ENCODE peak calls at places on chromosome 15, in six cellular contexts. E, T, F, W, A and O are unnamed samples. For H3K27me3, the result is how much of the 10 kb centered on the place peaks cover.

GRCh38 chr15:63583027-63583426 is 14.2 kb upstream of the FBXL22 start:
- DNase-seq in W (peak), E (no peak), F (no peak), T (peak), A (no peak), O (no peak)

GRCh38 chr15:33293619-33294309 is 17.0 kb upstream of the RYR3 start:
- DNase-seq in T (peak), W (peak), A (no peak), E (no peak), F (no peak), O (peak)

GRCh38 chr15:26970712-26971210 is at the start of gene GABRG3:
- DNase-seq in T (no peak), A (no peak), E (peak), W (peak), F (no peak), O (peak)

GRCh38 chr15:64456634-64457108 is 3.7 kb upstream of the ZNF609 start:
- DNase-seq in W (no peak), E (no peak), T (no peak), A (no peak), F (no peak), O (no peak)

GRCh38 chr15:69786136-69786701 is 311.5 kb downstream of the TLE3 start:
- DNase-seq in A (no peak), F (no peak), T (no peak), W (no peak), E (no peak), O (no peak)

GRCh38 chr15:79067434-79067833 is 23.1 kb downstream of the RASGRF1 start:
- DNase-seq in W (no peak), A (no peak), T (no peak), F (peak), E (no peak), O (no peak)

GRCh38 chr15:31328425-31328998 is 1.9 kb downstream of the KLF13 start:
- DNase-seq in A (no peak), T (peak), E (peak), W (peak), F (peak), O (no peak)

GRCh38 chr15:60583194-60583593 is 104.3 kb upstream of the ICE2 start:
- DNase-seq in A (no peak), W (no peak), E (no peak), T (no peak), F (no peak), O (no peak)

GRCh38 chr15:65028921-65029735 is at the start of gene MTFMT:
- DNase-seq in A (peak), F (peak), E (peak), T (peak), W (peak), O (peak)

GRCh38 chr15:70597056-70597603 is 166.2 kb downstream of the UACA start:
- DNase-seq in W (peak), E (no peak), A (no peak), F (no peak), T (peak), O (no peak)

GRCh38 chr15:100703032-100703578 is 100.7 kb downstream of the ASB7 start:
- DNase-seq in A (no peak), T (peak), E (no peak), F (peak), W (peak), O (no peak)

GRCh38 chr15:90062023-90062728 is 40.1 kb downstream of the IDH2 start:
- DNase-seq in E (no peak), F (no peak), T (no peak), A (no peak), W (peak), O (peak)

GRCh38 chr15:68078365-68078764 is 24.2 kb downstream of the PIAS1 start:
- DNase-seq in E (peak), A (no peak), F (no peak), W (no peak), T (no peak), O (no peak)

GRCh38 chr15:81279621-81280051 is 44.3 kb downstream of the STARD5 start:
- DNase-seq in F (no peak), W (peak), E (no peak), A (no peak), T (no peak), O (no peak)

GRCh38 chr15:73782339-73782979 is 29.3 kb upstream of the INSYN1 start:
- DNase-seq in F (no peak), E (no peak), A (no peak), W (no peak), T (no peak), O (no peak)

GRCh38 chr15:81373996-81374395 is at the start of gene TMC3:
- DNase-seq in T (peak), W (no peak), E (no peak), F (no peak), A (no peak), O (no peak)

GRCh38 chr15:52113246-52113645 is 671 bp upstream of the BCL2L10 start:
- DNase-seq in T (peak), E (no peak), A (no peak), W (no peak), F (no peak), O (no peak)

GRCh38 chr15:67998599-67999122 is 55.5 kb upstream of the PIAS1 start:
- DNase-seq in E (no peak), W (peak), A (no peak), T (peak), F (no peak), O (no peak)

GRCh38 chr15:25543156-25543555 is 104.3 kb upstream of the UBE3A start:
- DNase-seq in A (no peak), E (peak), T (peak), F (no peak), W (peak), O (no peak)

GRCh38 chr15:37220949-37221670 is 120.8 kb upstream of the MEIS2 start:
- DNase-seq in T (no peak), E (peak), F (no peak), A (no peak), W (no peak), O (no peak)

GRCh38 chr15:57680021-57680420 is 26.5 kb upstream of the POLR2M start:
- DNase-seq in W (peak), E (no peak), A (no peak), T (peak), F (no peak), O (no peak)

GRCh38 chr15:69009353-69009752 is 5.1 kb upstream of the NOX5 start:
- DNase-seq in F (no peak), T (no peak), W (no peak), E (no peak), A (no peak), O (no peak)

GRCh38 chr15:33021806-33022389 is 172.6 kb downstream of the FMN1 start:
- DNase-seq in W (peak), A (peak), T (peak), F (peak), E (peak), O (peak)

GRCh38 chr15:70526974-70527325 is 236.4 kb downstream of the UACA start:
- DNase-seq in T (no peak), A (no peak), W (no peak), E (no peak), F (no peak), O (no peak)

GRCh38 chr15:67833504-67834248 is 6.2 kb downstream of the RNU6-1 start:
- DNase-seq in W (peak), E (peak), T (peak), A (no peak), F (peak), O (peak)

GRCh38 chr15:67822537-67823370 is 2.6 kb upstream of the SKOR1 start:
- DNase-seq in E (peak), W (no peak), F (no peak), T (no peak), A (no peak), O (peak)

GRCh38 chr15:74821091-74821789 is 5.2 kb upstream of the CPLX3 start:
- DNase-seq in F (peak), A (no peak), W (no peak), T (peak), E (peak), O (peak)
- TF ChIP-seq EZH2phosphoT487 in F (no peak), A (no peak), W (no peak), T (no peak), E (no peak), O (no peak)

DNA sequence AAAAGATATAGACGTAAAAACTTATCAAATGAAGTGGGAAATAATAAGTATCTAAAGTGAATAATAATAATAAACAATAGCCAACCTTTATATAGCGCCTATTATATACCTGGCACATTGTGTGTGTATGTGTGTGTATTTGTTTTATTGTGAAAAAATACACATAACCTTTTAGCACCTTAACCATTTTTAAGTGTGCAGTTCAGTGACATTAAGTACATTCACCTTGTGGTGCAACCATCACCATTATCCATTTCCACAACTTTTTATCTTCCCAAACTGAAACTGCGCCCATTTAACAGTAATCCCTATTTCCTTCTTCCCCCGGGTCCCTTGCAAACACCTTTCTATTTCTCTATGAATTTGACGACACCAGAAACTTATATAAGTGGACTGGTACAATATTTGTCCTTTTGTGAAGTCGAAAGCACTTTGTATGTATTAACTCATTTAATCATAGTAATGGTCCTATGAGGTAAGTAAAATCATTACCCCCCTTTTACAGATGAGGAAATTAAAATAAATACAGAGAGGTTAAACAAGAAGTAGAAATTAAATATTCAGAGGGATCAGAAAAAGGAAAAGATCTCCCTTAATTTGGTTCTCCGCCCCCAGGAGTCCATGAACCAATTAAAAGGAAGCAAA is 33.5 kb downstream of the GJD2 start:
- DNase-seq in W (no peak), A (no peak), E (no peak), T (no peak), F (no peak), O (no peak)
- H3K4me2 ChIP-seq in W (no peak), A (peak), E (peak), T (peak), F (no peak), O (peak)

GRCh38 chr15:41502787-41503668 is 9.4 kb downstream of the ITPKA start:
- DNase-seq in A (no peak), W (no peak), E (peak), F (no peak), T (peak), O (peak)
- H3K27me3 ChIP-seq in A (under half), W (under half), E (under half), F (under half), T (under half), O (half or more)

GRCh38 chr15:47844437-47844836 is 127.1 kb downstream of the SEMA6D start:
- DNase-seq in W (no peak), A (no peak), F (no peak), T (no peak), E (no peak), O (no peak)

GRCh38 chr15:47846911-47847310 is 129.6 kb downstream of the SEMA6D start:
- DNase-seq in F (no peak), E (no peak), T (no peak), W (no peak), A (no peak), O (no peak)

GRCh38 chr15:47843124-47843663 is 125.9 kb downstream of the SEMA6D start:
- DNase-seq in A (no peak), T (no peak), W (no peak), E (no peak), F (no peak), O (no peak)

GRCh38 chr15:47846128-47846868 is 129.0 kb downstream of the SEMA6D start:
- DNase-seq in T (no peak), A (no peak), F (no peak), W (no peak), E (no peak), O (no peak)
- TF ChIP-seq EZH2phosphoT487 in T (no peak), A (no peak), F (no peak), W (no peak), E (no peak), O (no peak)

GRCh38 chr15:39918688-39919385 is 1.2 kb downstream of the GPR176 start:
- DNase-seq in T (peak), W (peak), A (no peak), F (no peak), E (no peak), O (no peak)
- H3K4me2 ChIP-seq in T (peak), W (peak), A (no peak), F (no peak), E (peak), O (peak)

DNA sequence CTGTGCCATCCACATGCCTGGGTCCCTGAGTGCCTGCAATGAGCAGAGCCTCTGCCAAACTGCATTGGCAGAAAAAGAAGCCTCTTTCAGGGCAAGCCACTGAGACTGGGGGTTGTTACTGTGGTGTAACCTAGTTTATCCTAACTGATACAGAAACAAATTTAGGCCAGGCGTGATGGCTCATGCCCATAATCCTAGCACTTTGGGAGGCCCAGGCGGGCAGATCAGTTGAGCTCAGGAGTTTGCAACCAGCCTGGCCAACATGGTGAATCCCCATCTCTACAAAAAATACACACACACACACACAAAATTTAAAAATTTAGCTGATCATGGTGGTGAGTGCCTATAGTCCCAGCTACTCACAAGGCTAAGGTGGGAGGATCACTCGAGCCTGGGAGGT is 221.6 kb downstream of the TBC1D2B start:
- DNase-seq in W (no peak), A (no peak), E (no peak), T (no peak), F (no peak), O (no peak)
- H3K27me3 ChIP-seq in W (under half), A (under half), E (half or more), T (half or more), F (under half), O (under half)